ENCODE peak calls at places on chromosomes 11 and 22, in eight cellular contexts. H is neuronal stem cell, Z is Panc1, R is body of pancreas, L is right lobe of liver, B is NT2/D1, D is bronchial epithelial cell, C is sigmoid colon. M is an unnamed sample.

GRCh38 chr11:33716236-33716635 is 15.6 kb upstream of the C11orf91 start:
- DNase-seq in H (no peak), Z (no peak), R (peak; percentile 46), L (no peak), B (no peak), D (peak; percentile 69), C (no peak), M (no peak)

GRCh38 chr22:24410110-24410856 is 17.1 kb upstream of the ADORA2A start:
- DNase-seq in H (no peak), Z (no peak), R (no peak), L (no peak), B (no peak), D (peak; percentile 30), C (no peak), M (no peak)

GRCh38 chr22:21760640-21761039 is 25.0 kb upstream of the YPEL1 start:
- DNase-seq in H (no peak), Z (no peak), R (no peak), L (no peak), B (no peak), D (peak; percentile 46), C (no peak), M (no peak)

GRCh38 chr11:62611705-62612365 is 740 bp downstream of the EML3 start:
- DNase-seq in H (no peak), Z (no peak), R (peak; percentile 51), L (peak; percentile 34), B (no peak), D (no peak), C (peak; percentile 86), M (peak; percentile 69)

GRCh38 chr11:68756171-68756766 is 4.9 kb upstream of the TESMIN start:
- DNase-seq in H (no peak), Z (no peak), R (no peak), L (no peak), B (no peak), D (no peak), C (no peak), M (no peak)

GRCh38 chr11:80188228-80188627 is 747.4 kb upstream of the TENM4 start:
- DNase-seq in H (peak; percentile 14), Z (no peak), R (no peak), L (no peak), B (no peak), D (no peak), C (no peak), M (no peak)

GRCh38 chr22:46075764-46076531 is 74.4 kb upstream of the PPARA start:
- DNase-seq in H (no peak), Z (no peak), R (no peak), L (peak; percentile 21), B (no peak), D (no peak), C (peak; percentile 63), M (peak; percentile 41)

GRCh38 chr11:19520681-19521080 is 192.0 kb upstream of the NAV2 start:
- DNase-seq in H (no peak), Z (no peak), R (no peak), L (no peak), B (no peak), D (no peak), C (no peak), M (no peak)

GRCh38 chr22:40728731-40729189 is 49.5 kb downstream of the MCHR1 start:
- DNase-seq in H (no peak), Z (no peak), R (no peak), L (no peak), B (no peak), D (peak; percentile 77), C (no peak), M (peak; percentile 39)

GRCh38 chr22:19817561-19818263 is 37.0 kb downstream of the GNB1L start:
- DNase-seq in H (no peak), Z (no peak), R (no peak), L (no peak), B (no peak), D (no peak), C (no peak), M (no peak)

GRCh38 chr11:69609351-69609750 is 31.6 kb upstream of the CCND1 start:
- DNase-seq in H (no peak), Z (no peak), R (no peak), L (no peak), B (no peak), D (no peak), C (no peak), M (no peak)

GRCh38 chr22:48824673-48825651 is 1002.7 kb downstream of the BRD1 start:
- DNase-seq in H (no peak), Z (no peak), R (no peak), L (no peak), B (no peak), D (no peak), C (no peak), M (no peak)

GRCh38 chr11:113412675-113413074 is 25.1 kb downstream of the ANKK1 start:
- DNase-seq in H (no peak), Z (no peak), R (no peak), L (no peak), B (no peak), D (no peak), C (no peak), M (no peak)

GRCh38 chr11:63811522-63811921 is 1.7 kb upstream of the SPINDOC start:
- DNase-seq in H (no peak), Z (no peak), R (no peak), L (no peak), B (no peak), D (no peak), C (no peak), M (no peak)

GRCh38 chr11:76680517-76681425 is 10.2 kb upstream of the LRRC32 start:
- DNase-seq in H (peak; percentile 76), Z (no peak), R (peak; percentile 67), L (peak; percentile 62), B (peak; percentile 51), D (peak; percentile 40), C (peak; percentile 86), M (peak; percentile 79)

GRCh38 chr11:68707527-68707926 is 23.2 kb downstream of the GAL start:
- DNase-seq in H (no peak), Z (no peak), R (no peak), L (no peak), B (no peak), D (no peak), C (no peak), M (no peak)

GRCh38 chr11:121608545-121609098 is 155.9 kb upstream of the SORL1-AS1 start:
- DNase-seq in H (no peak), Z (no peak), R (no peak), L (no peak), B (no peak), D (no peak), C (no peak), M (no peak)

GRCh38 chr11:129853508-129854228 is 38.0 kb downstream of the TMEM45B start:
- DNase-seq in H (no peak), Z (no peak), R (peak; percentile 82), L (peak; percentile 88), B (no peak), D (peak; percentile 92), C (no peak), M (peak; percentile 87)

GRCh38 chr11:129743029-129743846 is 72.4 kb upstream of the TMEM45B start:
- DNase-seq in H (no peak), Z (no peak), R (no peak), L (no peak), B (peak; percentile 13), D (no peak), C (no peak), M (no peak)

GRCh38 chr11:117950999-117951961 is 22.1 kb upstream of the TMPRSS13 start:
- DNase-seq in H (no peak), Z (no peak), R (peak; percentile 20), L (no peak), B (no peak), D (no peak), C (no peak), M (no peak)

DNA sequence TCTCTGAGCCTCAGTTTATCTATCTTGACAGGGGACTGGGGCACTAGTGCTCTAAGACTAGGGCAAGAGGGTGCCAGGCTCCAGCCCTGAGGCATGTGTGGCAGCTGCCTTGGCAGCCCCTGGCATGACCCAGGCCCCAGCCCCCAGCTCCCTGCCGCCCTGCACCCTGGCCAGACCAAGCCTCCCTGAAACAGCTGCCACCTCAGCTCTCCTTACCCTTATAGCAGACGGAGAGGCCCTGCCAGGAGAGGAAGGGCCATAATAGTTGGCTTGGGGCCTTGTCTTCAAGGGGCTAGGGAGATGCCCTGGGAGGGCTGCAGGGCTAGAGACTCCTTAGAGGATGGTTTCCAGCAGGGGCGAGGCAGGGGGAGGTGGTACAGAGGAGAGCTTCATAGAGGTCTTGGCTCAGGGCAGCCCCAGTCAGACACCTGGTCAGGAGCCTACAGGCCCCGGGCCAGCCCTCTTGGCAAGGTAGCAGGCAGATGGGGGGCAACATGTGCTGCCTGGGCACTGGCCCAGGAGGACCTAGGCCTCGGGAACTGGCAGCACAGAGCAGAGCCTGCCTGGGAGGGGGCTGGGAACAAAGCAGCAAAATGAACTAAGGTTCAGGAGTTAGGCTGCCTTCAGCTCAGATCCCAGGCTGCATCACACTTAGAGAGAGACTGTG is 13.0 kb downstream of the SMTN start:
- DNase-seq in H (no peak), Z (no peak), R (peak; percentile 38), L (no peak), B (no peak), D (no peak), C (peak; percentile 84), M (no peak)
- H3K36me3 ChIP-seq in H (peaks cover 61% of the 10 kb centered on the region), Z (no peaks in the 10 kb centered on the region), R (peaks cover 25% of the 10 kb centered on the region), L (no peaks in the 10 kb centered on the region), B (peaks cover 85% of the 10 kb centered on the region), D (peaks cover 68% of the 10 kb centered on the region), C (peaks cover 64% of the 10 kb centered on the region), M (no peaks in the 10 kb centered on the region)

DNA sequence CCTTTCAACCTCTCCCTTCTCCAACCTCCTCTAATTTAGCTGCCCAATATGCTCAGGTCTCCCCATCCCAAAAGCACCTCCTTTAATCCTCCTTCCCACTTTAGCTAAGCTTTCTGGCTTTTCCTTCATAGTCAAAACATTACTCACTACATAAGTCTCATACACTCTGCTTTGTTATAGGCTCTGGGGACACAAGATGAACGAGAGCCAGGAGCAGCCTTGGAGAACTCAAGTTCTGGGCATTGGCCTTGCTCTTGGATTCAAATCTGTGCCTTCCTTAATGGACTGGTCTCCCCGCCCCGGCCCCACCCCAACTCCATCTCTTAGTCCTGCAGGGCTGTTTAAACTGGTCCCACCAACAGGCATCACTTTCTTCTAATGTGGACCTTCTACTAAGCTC is 11.4 kb upstream of the HPX start:
- DNase-seq in H (no peak), Z (no peak), R (no peak), L (no peak), B (no peak), D (no peak), C (no peak), M (no peak)
- H3K36me3 ChIP-seq in H (peaks cover 75% of the 10 kb centered on the region), Z (no peaks in the 10 kb centered on the region), R (peaks cover 23% of the 10 kb centered on the region), L (no peaks in the 10 kb centered on the region), B (peaks cover 56% of the 10 kb centered on the region), D (peaks cover 16% of the 10 kb centered on the region), C (peaks cover 62% of the 10 kb centered on the region), M (no peaks in the 10 kb centered on the region)

DNA sequence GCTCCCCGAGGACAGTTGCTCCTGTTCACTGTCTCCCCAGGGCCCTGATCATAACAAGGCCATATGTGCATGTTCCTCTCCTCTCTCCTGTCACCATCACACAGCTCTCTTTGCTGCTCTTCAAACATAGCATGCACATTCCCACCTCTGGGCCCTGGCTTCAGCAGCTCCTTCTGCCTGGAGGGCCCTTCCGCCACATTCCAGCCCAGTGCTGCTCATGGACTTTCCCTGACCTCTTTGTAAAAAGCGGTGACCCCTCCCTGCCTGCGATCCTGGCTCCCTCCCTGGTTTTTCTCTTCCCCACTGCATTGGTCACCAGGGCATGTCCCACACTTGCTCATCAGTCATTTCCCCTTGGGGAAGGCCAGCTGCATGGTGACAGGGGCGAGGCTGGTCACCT is 98.2 kb downstream of the MYO18B start:
- DNase-seq in H (no peak), Z (no peak), R (no peak), L (no peak), B (no peak), D (no peak), C (no peak), M (no peak)
- H3K36me3 ChIP-seq in H (no peaks in the 10 kb centered on the region), Z (no peaks in the 10 kb centered on the region), R (no peaks in the 10 kb centered on the region), L (no peaks in the 10 kb centered on the region), B (no peaks in the 10 kb centered on the region), D (no peaks in the 10 kb centered on the region), C (no peaks in the 10 kb centered on the region), M (no peaks in the 10 kb centered on the region)

GRCh38 chr11:3022300-3022967 is 30.3 kb upstream of the NAP1L4 start:
- DNase-seq in H (no peak), Z (no peak), R (peak; percentile 35), L (no peak), B (no peak), D (peak; percentile 88), C (no peak), M (no peak)
- H3K36me3 ChIP-seq in H (peaks cover 81% of the 10 kb centered on the region), Z (peaks cover 39% of the 10 kb centered on the region), R (peaks cover 24% of the 10 kb centered on the region), L (peaks cover 4% of the 10 kb centered on the region), B (peaks cover 69% of the 10 kb centered on the region), D (peaks cover 33% of the 10 kb centered on the region), C (peaks cover 42% of the 10 kb centered on the region), M (peaks cover 7% of the 10 kb centered on the region)

M was measured in mucosa of descending colon.